ENCODE peak calls at places on chromosome 9, in four cellular contexts. V is right atrium auricular region, F is iPS DF 19.7, L is SIG-M5. O is an unnamed sample.

GRCh38 chr9:126147620-126148522 is 178.8 kb upstream of the MVB12B start:
- DNase-seq in V (peak), F (no peak), L (no peak), O (no peak)

GRCh38 chr9:91078041-91078441 is 276.4 kb downstream of the SYK start:
- DNase-seq in V (no peak), F (no peak), L (no peak), O (no peak)

GRCh38 chr9:131873891-131874440 is 134.1 kb upstream of the RAPGEF1 start:
- DNase-seq in V (no peak), F (no peak), L (no peak), O (no peak)

GRCh38 chr9:72952394-72952720 is 496 bp downstream of the ALDH1A1 start:
- DNase-seq in V (no peak), F (no peak), L (no peak), O (no peak)

GRCh38 chr9:13904746-13905145 is 409.2 kb downstream of the NFIB start:
- DNase-seq in V (no peak), F (no peak), L (no peak), O (no peak)

GRCh38 chr9:126852289-126852688 is 8.2 kb upstream of the ZBTB34 start:
- DNase-seq in V (no peak), F (no peak), L (no peak), O (no peak)

GRCh38 chr9:133796562-133796961 is 58.4 kb upstream of the SARDH start:
- DNase-seq in V (no peak), F (no peak), L (no peak), O (no peak)

GRCh38 chr9:96192710-96193109 is 109.3 kb downstream of the HSD17B3 start:
- DNase-seq in V (no peak), F (no peak), L (no peak), O (no peak)

O was measured in GF-D8.